ENCODE peak calls at places on chromosome 7, in four cellular contexts. G is IMR-90, A is endothelial cell of umbilical vein, Q is K562. Z is an unnamed sample.

GRCh38 chr7:7330997-7331396 is 148.7 kb downstream of the C1GALT1 start:
- DNase-seq in G (no peak), Q (no peak), A (no peak), Z (no peak)

GRCh38 chr7:114086491-114086905 is 167.7 kb upstream of the PPP1R3A start:
- DNase-seq in Q (no peak), G (no peak), A (no peak), Z (no peak)

GRCh38 chr7:46212425-46213153 is 291.5 kb upstream of the IGFBP3 start:
- DNase-seq in Q (no peak), G (no peak), A (no peak), Z (no peak)

GRCh38 chr7:111558948-111559347 is 3.3 kb downstream of the IMMP2L start:
- DNase-seq in Q (no peak), G (peak; percentile 40), A (no peak), Z (no peak)

GRCh38 chr7:141287936-141288335 is 214.1 kb downstream of the TMEM178B start:
- DNase-seq in A (no peak), Q (no peak), G (no peak), Z (no peak)

GRCh38 chr7:85896531-85896930 is 709.7 kb upstream of the SEMA3D start:
- DNase-seq in G (no peak), A (no peak), Q (no peak), Z (no peak)

GRCh38 chr7:101237206-101238067 is at the start of gene CLDN15:
- DNase-seq in Q (no peak), A (peak; percentile 51), G (peak; percentile 61), Z (no peak)

GRCh38 chr7:44108768-44109750 is 4.9 kb downstream of the AEBP1 start:
- DNase-seq in A (no peak), G (no peak), Q (no peak), Z (no peak)

GRCh38 chr7:151518105-151518780 is 1.5 kb downstream of the RHEB start:
- DNase-seq in A (peak; percentile 54), Q (peak; percentile 69), G (peak; percentile 48), Z (no peak)

GRCh38 chr7:491958-492713 is 27.5 kb downstream of the PDGFA start:
- DNase-seq in A (no peak), G (no peak), Q (no peak), Z (no peak)

GRCh38 chr7:12297709-12298108 is 86.6 kb downstream of the TMEM106B start:
- DNase-seq in Q (no peak), A (no peak), G (no peak), Z (no peak)

GRCh38 chr7:8261711-8262695 is at the start of gene ICA1:
- DNase-seq in Q (peak; percentile 83), A (peak; percentile 72), G (no peak), Z (no peak)

GRCh38 chr7:129829677-129830631 is 122.8 kb downstream of the UBE2H start:
- DNase-seq in G (peak; percentile 81), Q (peak; percentile 91), A (peak; percentile 79), Z (no peak)

GRCh38 chr7:84339306-84339705 is 144.7 kb upstream of the SEMA3A start:
- DNase-seq in Q (no peak), A (no peak), G (no peak), Z (no peak)

GRCh38 chr7:1741751-1742554 is 71.9 kb downstream of the ELFN1 start:
- DNase-seq in A (no peak), Q (peak; percentile 77), G (no peak), Z (no peak)

GRCh38 chr7:144515430-144515829 is 111.9 kb upstream of the NOBOX start:
- DNase-seq in G (no peak), A (no peak), Q (no peak), Z (no peak)

GRCh38 chr7:149050941-149051340 is 22.6 kb upstream of the PDIA4 start:
- DNase-seq in A (no peak), Q (no peak), G (peak; percentile 42), Z (no peak)

GRCh38 chr7:44104880-44105771 is 981 bp downstream of the AEBP1 start:
- DNase-seq in G (peak; percentile 46), Q (no peak), A (no peak), Z (no peak)

GRCh38 chr7:68058014-68058413 is 1061.4 kb downstream of the TYW1 start:
- DNase-seq in A (no peak), Q (no peak), G (no peak), Z (no peak)

GRCh38 chr7:142384508-142384922 is 126.7 kb upstream of the PRSS58 start:
- DNase-seq in G (peak; percentile 43), Q (no peak), A (no peak), Z (no peak)
- TF ChIP-seq FOS in G (no peak), Q (no peak), A (no peak), Z (no peak)

DNA sequence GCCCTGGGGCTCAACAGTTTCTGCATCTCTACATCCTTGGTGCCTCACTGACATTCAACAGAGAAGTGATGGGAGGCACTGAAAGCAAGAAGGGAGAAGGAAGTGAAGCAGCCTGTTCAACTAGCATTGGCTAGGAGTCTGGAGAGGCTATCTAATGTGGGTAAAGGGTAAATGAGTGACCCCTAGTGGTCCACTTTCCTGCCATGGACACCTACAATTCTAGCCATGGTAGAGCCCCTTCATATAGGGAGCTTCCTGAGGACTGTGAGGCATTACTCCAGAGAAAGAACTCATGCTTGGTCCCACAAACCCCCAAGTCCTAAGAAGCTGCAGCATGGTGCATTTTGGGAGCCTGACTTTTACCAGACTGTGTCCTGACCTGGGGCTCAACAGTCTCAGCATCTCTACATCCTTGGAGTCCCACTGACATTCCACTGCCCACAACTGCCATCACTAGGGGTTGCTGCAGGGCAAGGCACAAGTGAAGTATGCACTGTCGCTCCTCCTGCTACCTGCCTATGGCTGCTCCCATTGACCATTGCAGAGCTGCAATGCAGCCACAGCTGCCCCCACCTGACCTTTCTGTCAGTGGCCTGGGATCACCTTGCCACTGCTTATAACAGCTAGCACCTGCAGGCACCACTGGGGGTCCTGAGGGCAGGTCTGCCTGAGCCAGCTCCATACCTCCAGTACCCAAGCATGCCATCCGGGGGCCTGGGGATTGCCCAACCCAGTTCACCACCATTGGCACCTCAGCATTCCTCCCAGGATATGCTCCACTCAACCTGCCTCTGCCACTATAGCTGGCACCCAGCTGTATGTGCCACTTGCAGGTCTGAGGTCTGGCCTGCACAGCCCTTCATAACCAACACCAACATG is 44.1 kb upstream of the CDK6 start:
- DNase-seq in G (no peak), A (peak; percentile 20), Q (peak; percentile 66), Z (no peak)
- TF ChIP-seq FOS in G (no peak), A (no peak), Q (no peak), Z (no peak)

GRCh38 chr7:107318523-107319160 is 149.8 kb downstream of the HBP1 start:
- DNase-seq in Q (peak; percentile 92), A (no peak), G (peak; percentile 77), Z (no peak)
- TF ChIP-seq FOS in Q (no peak), A (no peak), G (no peak), Z (no peak)

GRCh38 chr7:38410056-38410455 is 136.6 kb upstream of the TARP start:
- DNase-seq in Q (no peak), G (no peak), A (no peak), Z (no peak)
- TF ChIP-seq FOS in Q (no peak), G (no peak), A (no peak), Z (no peak)

DNA sequence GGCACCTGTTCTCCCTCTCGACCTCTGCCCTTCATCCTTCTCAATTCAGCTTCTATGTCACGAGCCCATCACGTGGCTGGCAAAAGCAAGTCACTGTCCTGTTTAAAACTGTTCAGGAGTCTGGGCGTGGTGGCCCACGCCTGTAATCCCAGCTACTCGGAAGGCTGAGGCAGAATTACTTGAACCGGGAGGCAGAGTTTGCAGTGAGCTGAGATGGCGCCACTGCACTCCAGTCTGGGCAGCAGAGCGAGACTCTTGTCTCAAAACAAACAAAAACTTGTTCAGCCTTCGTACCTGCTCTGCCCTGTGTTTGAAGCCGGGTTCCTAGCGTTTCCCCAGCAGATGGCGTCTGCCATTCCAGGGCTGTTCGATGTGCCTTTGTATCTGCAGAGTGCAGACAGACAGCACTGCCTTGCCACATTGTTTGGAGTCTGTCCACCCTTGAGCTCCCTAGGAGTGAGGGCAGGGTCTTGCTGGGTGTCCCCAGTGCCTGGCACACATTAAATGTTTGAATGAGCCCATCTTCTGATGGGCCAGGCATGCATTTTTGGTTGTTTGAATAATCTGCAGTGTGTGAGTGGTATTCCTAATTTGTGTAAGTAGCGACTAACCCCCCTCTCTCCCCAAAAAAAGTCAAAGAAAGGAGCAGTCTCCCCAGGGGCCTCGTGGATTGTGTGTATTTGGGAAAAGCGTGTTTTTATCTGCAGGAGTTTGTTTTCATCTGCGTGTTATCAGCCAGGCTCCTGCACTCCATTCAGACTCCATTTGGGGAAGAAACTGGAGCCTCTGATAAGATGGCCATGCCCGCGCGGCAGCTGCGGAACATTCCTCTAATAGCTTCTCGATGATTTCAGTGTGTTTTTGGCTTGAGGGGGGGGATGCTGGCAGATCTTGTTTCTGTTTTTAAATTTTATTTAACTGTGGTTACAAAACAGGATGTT is 61.2 kb downstream of the DNAJB6 start:
- DNase-seq in Q (peak; percentile 92), G (peak; percentile 81), A (peak; percentile 52), Z (no peak)
- TF ChIP-seq FOS in Q (no peak), G (no peak), A (no peak), Z (no peak)

GRCh38 chr7:54897891-54898290 is 120.9 kb upstream of the EGFR start:
- DNase-seq in A (no peak), G (no peak), Q (no peak), Z (no peak)
- TF ChIP-seq FOS in A (no peak), G (no peak), Q (no peak), Z (no peak)

GRCh38 chr7:51121945-51122425 is 194.6 kb downstream of the COBL start:
- DNase-seq in G (no peak), Q (no peak), A (peak; percentile 92), Z (no peak)
- TF ChIP-seq FOS in G (no peak), Q (no peak), A (no peak), Z (no peak)

GRCh38 chr7:117238937-117239336 is 83.9 kb downstream of the WNT2 start:
- DNase-seq in A (no peak), Q (no peak), G (no peak), Z (no peak)
- TF ChIP-seq FOS in A (no peak), Q (no peak), G (no peak), Z (no peak)

DNA sequence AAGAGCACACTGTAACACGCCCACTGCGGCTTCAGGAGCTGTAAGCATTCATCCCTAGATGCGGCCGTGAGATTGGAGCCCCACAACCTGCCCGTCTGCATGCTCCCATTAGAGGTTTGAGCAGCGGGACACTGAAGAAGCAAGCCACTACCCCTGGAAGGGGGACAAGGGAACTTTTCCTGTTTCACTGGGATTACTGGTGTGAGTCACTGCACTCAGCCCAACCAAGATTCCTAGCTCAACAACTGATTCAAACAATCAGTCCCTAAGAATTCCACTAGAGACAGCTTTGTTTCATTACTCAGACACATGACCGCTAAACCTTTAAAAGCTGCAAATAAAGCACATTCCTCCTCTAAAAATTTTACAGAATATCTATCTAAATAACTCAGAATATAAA is 69.8 kb downstream of the ORC5 start:
- DNase-seq in Q (no peak), G (peak; percentile 83), A (peak; percentile 19), Z (no peak)
- TF ChIP-seq FOS in Q (no peak), G (peak; percentile 42), A (no peak), Z (no peak)

Z was measured in GM12878.